ENCODE peak calls at places on chromosome 15, in six cellular contexts. Q, R, S, B, G and V are unnamed samples.

GRCh38 chr15:61063875-61064320 is 165.2 kb downstream of the RORA start:
- DNase-seq in Q (peak; percentile 70), R (no peak), S (no peak), B (no peak), G (no peak), V (no peak)

GRCh38 chr15:100686725-100687488 is 84.5 kb downstream of the ASB7 start:
- DNase-seq in Q (peak; percentile 34), R (no peak), S (no peak), B (no peak), G (no peak), V (no peak)

GRCh38 chr15:89389841-89390603 is 55.4 kb upstream of the POLG start:
- DNase-seq in Q (no peak), R (no peak), S (no peak), B (no peak), G (no peak), V (no peak)

GRCh38 chr15:97482521-97482920 is 478.0 kb upstream of the ARRDC4 start:
- DNase-seq in Q (no peak), R (no peak), S (no peak), B (no peak), G (no peak), V (no peak)

GRCh38 chr15:89361451-89362202 is 27.0 kb upstream of the POLG start:
- DNase-seq in Q (peak; percentile 70), R (peak; percentile 44), S (no peak), B (peak; percentile 20), G (no peak), V (peak; percentile 84)

GRCh38 chr15:76439542-76439941 is 103.0 kb downstream of the ISL2 start:
- DNase-seq in Q (no peak), R (no peak), S (no peak), B (no peak), G (no peak), V (no peak)

GRCh38 chr15:93072440-93073394 is 16.3 kb downstream of the RGMA start:
- DNase-seq in Q (peak; percentile 81), R (no peak), S (no peak), B (peak; percentile 35), G (no peak), V (peak; percentile 91)

GRCh38 chr15:37095197-37095992 is 5.0 kb downstream of the MEIS2 start:
- DNase-seq in Q (no peak), R (no peak), S (no peak), B (no peak), G (no peak), V (no peak)

GRCh38 chr15:96274698-96275097 is 55.8 kb upstream of the NR2F2 start:
- DNase-seq in Q (peak; percentile 24), R (no peak), S (peak; percentile 44), B (no peak), G (no peak), V (no peak)

GRCh38 chr15:74869726-74870407 is 3.3 kb downstream of the SCAMP2 start:
- DNase-seq in Q (no peak), R (no peak), S (no peak), B (no peak), G (peak; percentile 72), V (no peak)

GRCh38 chr15:64315136-64315661 is 40.8 kb downstream of the CSNK1G1 start:
- DNase-seq in Q (no peak), R (no peak), S (no peak), B (no peak), G (no peak), V (no peak)

GRCh38 chr15:23877502-23878412 is 190.7 kb upstream of the NDN start:
- DNase-seq in Q (peak; percentile 40), R (no peak), S (no peak), B (no peak), G (peak; percentile 11), V (peak; percentile 76)

GRCh38 chr15:68407141-68407885 is 24.6 kb downstream of the ITGA11 start:
- DNase-seq in Q (no peak), R (no peak), S (no peak), B (peak; percentile 72), G (no peak), V (peak; percentile 10)

GRCh38 chr15:90022905-90023700 is 22.0 kb downstream of the ZNF710 start:
- DNase-seq in Q (peak; percentile 37), R (no peak), S (no peak), B (no peak), G (no peak), V (no peak)

GRCh38 chr15:22907161-22907950 is 68.9 kb downstream of the NIPA2 start:
- DNase-seq in Q (no peak), R (no peak), S (no peak), B (no peak), G (no peak), V (no peak)

GRCh38 chr15:92112180-92112579 is 258.7 kb downstream of the SLCO3A1 start:
- DNase-seq in Q (no peak), R (no peak), S (no peak), B (no peak), G (no peak), V (no peak)

GRCh38 chr15:25712192-25712960 is 150.8 kb downstream of the ATP10A start:
- DNase-seq in Q (no peak), R (no peak), S (no peak), B (no peak), G (no peak), V (no peak)

GRCh38 chr15:48845123-48845522 is 32.8 kb upstream of the EID1 start:
- DNase-seq in Q (no peak), R (no peak), S (no peak), B (no peak), G (no peak), V (no peak)

GRCh38 chr15:101255615-101256350 is 3.9 kb upstream of the CHSY1 start:
- DNase-seq in Q (peak; percentile 38), R (no peak), S (no peak), B (no peak), G (no peak), V (no peak)

GRCh38 chr15:80343610-80344009 is 60.6 kb upstream of the ARNT2 start:
- DNase-seq in Q (no peak), R (no peak), S (no peak), B (no peak), G (no peak), V (no peak)

GRCh38 chr15:49946681-49947080 is 172.4 kb downstream of the ATP8B4 start:
- DNase-seq in Q (peak; percentile 4), R (no peak), S (no peak), B (no peak), G (no peak), V (no peak)

GRCh38 chr15:77409259-77410156 is 10.4 kb downstream of the PEAK1 start:
- DNase-seq in Q (no peak), R (no peak), S (no peak), B (no peak), G (no peak), V (no peak)

GRCh38 chr15:74540135-74540760 is 772 bp upstream of the ARID3B start:
- DNase-seq in Q (no peak), R (no peak), S (peak; percentile 54), B (no peak), G (peak; percentile 4), V (no peak)

GRCh38 chr15:44385344-44385942 is 42.0 kb upstream of the CTDSPL2 start:
- DNase-seq in Q (no peak), R (no peak), S (no peak), B (no peak), G (no peak), V (no peak)

GRCh38 chr15:52383100-52383588 is 87.5 kb upstream of the MYO5C start:
- DNase-seq in Q (no peak), R (no peak), S (no peak), B (no peak), G (no peak), V (no peak)

GRCh38 chr15:64430000-64430735 is 30.2 kb upstream of the ZNF609 start:
- DNase-seq in Q (no peak), R (no peak), S (no peak), B (peak; percentile 98), G (no peak), V (no peak)

GRCh38 chr15:38145671-38146111 is 106.9 kb upstream of the SPRED1 start:
- DNase-seq in Q (no peak), R (no peak), S (no peak), B (no peak), G (no peak), V (no peak)